ENCODE peak calls at places on chromosome 1, in seven cellular contexts. H, G, S, M, D, P and Z are unnamed samples.

GRCh38 chr1:226786550-226786949 is 47.5 kb upstream of the ITPKB start:
- DNase-seq in G (no peak), S (no peak), M (no peak), P (no peak), D (no peak), H (no peak), Z (peak; percentile 5)

GRCh38 chr1:9626201-9626608 is 25.3 kb upstream of the PIK3CD start:
- DNase-seq in M (no peak), P (no peak), D (no peak), H (no peak), S (no peak), G (no peak), Z (no peak)

GRCh38 chr1:43366179-43366578 is 1.6 kb downstream of the ELOVL1 start:
- DNase-seq in H (no peak), M (no peak), S (no peak), D (no peak), P (no peak), G (no peak), Z (no peak)

GRCh38 chr1:205662791-205663190 is 17.5 kb downstream of the SLC45A3 start:
- DNase-seq in M (no peak), G (no peak), S (no peak), H (no peak), D (no peak), P (no peak), Z (no peak)

GRCh38 chr1:183129921-183130675 is 56.0 kb upstream of the LAMC2 start:
- DNase-seq in P (no peak), M (no peak), H (no peak), G (no peak), S (no peak), D (no peak), Z (no peak)

GRCh38 chr1:197399691-197400521 is 131.9 kb downstream of the CRB1 start:
- DNase-seq in D (peak; percentile 77), G (peak; percentile 80), H (no peak), S (peak; percentile 69), P (no peak), M (no peak), Z (no peak)

GRCh38 chr1:85311818-85312217 is 35.4 kb upstream of the BCL10 start:
- DNase-seq in H (no peak), P (no peak), M (no peak), G (no peak), S (no peak), D (no peak), Z (no peak)

GRCh38 chr1:17314491-17314971 is 6.5 kb downstream of the PADI4 start:
- DNase-seq in M (no peak), G (peak; percentile 3), S (no peak), P (no peak), D (peak; percentile 43), H (no peak), Z (no peak)

GRCh38 chr1:156458181-156458503 is 42.4 kb downstream of the MEF2D start:
- DNase-seq in P (no peak), M (no peak), G (peak; percentile 39), D (peak; percentile 72), H (no peak), S (peak; percentile 58), Z (no peak)

GRCh38 chr1:53145942-53146708 is 3.7 kb upstream of the SLC1A7 start:
- DNase-seq in P (peak; percentile 99), H (no peak), G (peak; percentile 99), M (no peak), D (peak; percentile 100), S (peak; percentile 95), Z (peak; percentile 78)

GRCh38 chr1:18199462-18199861 is 91.9 kb downstream of the IGSF21 start:
- DNase-seq in S (no peak), G (no peak), D (no peak), P (no peak), M (no peak), H (no peak), Z (no peak)

GRCh38 chr1:66351913-66352312 is 182.0 kb upstream of the SGIP1 start:
- DNase-seq in S (no peak), G (no peak), P (no peak), D (no peak), H (peak; percentile 48), M (no peak), Z (no peak)

GRCh38 chr1:1088036-1088800 is 14.1 kb upstream of the RNF223 start:
- DNase-seq in P (no peak), H (no peak), D (no peak), S (no peak), G (no peak), M (no peak), Z (no peak)

GRCh38 chr1:179380299-179380698 is 14.5 kb downstream of the AXDND1 start:
- DNase-seq in G (no peak), H (no peak), M (no peak), S (no peak), P (no peak), D (no peak), Z (no peak)

GRCh38 chr1:159120317-159120716 is 43.8 kb upstream of the AIM2 start:
- DNase-seq in S (no peak), P (no peak), G (no peak), M (no peak), D (no peak), H (no peak), Z (no peak)

GRCh38 chr1:190464686-190465085 is 13.0 kb downstream of the BRINP3 start:
- DNase-seq in S (no peak), D (no peak), M (no peak), H (no peak), P (no peak), G (no peak), Z (no peak)

GRCh38 chr1:226001852-226002666 is 2.9 kb upstream of the SDE2 start:
- DNase-seq in H (peak; percentile 47), G (peak; percentile 89), P (no peak), S (peak; percentile 17), D (peak; percentile 18), M (peak; percentile 32), Z (peak; percentile 60)

GRCh38 chr1:241841661-241842060 is 6.3 kb upstream of the EXO1 start:
- DNase-seq in P (no peak), M (no peak), G (no peak), D (no peak), H (no peak), S (no peak), Z (no peak)

GRCh38 chr1:1891349-1892078 is 627 bp upstream of the GNB1 start:
- DNase-seq in G (peak; percentile 51), S (no peak), D (peak; percentile 47), H (peak; percentile 81), P (no peak), M (no peak), Z (no peak)

GRCh38 chr1:172208635-172209034 is 211.8 kb upstream of the C1orf105 start:
- DNase-seq in G (no peak), P (no peak), S (no peak), M (no peak), D (no peak), H (no peak), Z (no peak)
- H3K4me3 ChIP-seq in G (no peak overlapping the region), P (no peak overlapping the region), S (no peak overlapping the region), M (no peak overlapping the region), D (no peak overlapping the region), H (no peak overlapping the region), Z (no peak overlapping the region)

DNA sequence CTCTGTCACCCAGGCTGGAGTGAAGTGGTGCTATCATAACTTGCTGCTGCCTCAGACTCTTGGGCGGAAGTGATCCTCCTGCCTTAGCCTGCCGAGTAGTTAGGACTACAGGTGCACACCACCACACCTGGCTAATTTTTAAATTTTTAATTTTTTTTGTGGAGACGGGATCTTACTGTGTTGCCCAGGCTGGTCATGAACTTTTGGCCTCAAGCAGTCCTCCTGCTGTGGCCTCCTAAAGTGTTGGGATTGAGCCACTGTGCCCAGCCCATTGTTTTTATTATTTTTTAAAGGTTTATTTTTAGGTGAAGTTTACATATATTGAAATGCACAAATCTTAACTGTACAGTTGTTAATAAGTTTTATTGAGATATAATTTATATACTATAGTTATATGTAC is 3.2 kb downstream of the MTF2 start:
- DNase-seq in D (no peak), M (no peak), G (no peak), H (no peak), S (no peak), P (no peak), Z (no peak)
- H3K4me3 ChIP-seq in D (no peak overlapping the region), M (no peak overlapping the region), G (no peak overlapping the region), H (no peak overlapping the region), S (no peak overlapping the region), P (no peak overlapping the region), Z (no peak overlapping the region)

DNA sequence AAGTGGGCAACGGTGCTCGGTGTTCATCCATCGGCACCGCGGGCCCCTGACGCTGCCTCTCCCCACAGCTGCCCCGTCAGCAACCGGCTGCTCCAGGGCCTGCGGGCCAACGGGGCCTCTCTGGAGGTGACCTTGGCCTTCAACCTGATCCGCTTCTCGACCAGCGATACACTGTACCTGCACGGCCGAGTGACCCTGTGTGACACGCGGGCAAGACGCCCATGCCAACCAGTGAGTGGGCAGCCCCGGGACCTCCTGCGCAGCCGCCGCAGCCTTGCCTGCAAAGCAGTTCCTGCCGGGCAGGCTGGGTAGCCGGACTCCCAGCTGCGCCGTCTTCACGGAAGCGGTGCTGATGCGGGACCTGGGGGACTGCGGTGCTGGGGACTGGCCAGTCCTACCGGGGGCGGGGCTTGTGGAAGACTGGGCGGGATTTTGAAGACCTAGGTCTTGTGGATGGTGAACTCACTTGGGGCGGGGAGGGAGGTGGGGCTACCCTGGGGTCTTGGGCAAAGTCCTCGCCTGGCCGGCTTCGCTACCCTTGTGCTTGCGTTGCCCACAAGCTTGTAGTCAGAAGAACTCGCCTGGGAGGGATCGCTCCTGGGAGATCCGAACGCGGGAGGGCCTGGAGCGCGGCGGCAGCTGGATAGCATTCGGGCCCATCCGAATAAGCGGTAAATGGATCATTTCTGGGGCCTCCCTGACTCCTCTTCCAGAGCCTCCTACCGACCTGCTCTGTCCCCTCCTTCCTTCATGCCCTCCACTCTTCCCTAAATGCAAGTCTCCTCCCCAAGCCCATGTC is 8.8 kb upstream of the CEP85 start:
- DNase-seq in S (no peak), D (peak; percentile 38), H (peak; percentile 35), M (no peak), G (peak; percentile 38), P (no peak), Z (no peak)
- H3K4me3 ChIP-seq in S (no peak overlapping the region), D (peak overlapping the region; percentile 56), H (peak overlapping the region; percentile 40), M (peak overlapping the region; percentile 37), G (peak overlapping the region; percentile 51), P (peak overlapping the region; percentile 43), Z (peak overlapping the region; percentile 56)

GRCh38 chr1:115138973-115139372 is 49.7 kb upstream of the TSPAN2 start:
- DNase-seq in P (peak; percentile 84), S (peak; percentile 90), H (peak; percentile 31), M (peak; percentile 16), G (peak; percentile 97), D (peak; percentile 97), Z (peak; percentile 60)

GRCh38 chr1:115140442-115141144 is 51.3 kb upstream of the TSPAN2 start:
- DNase-seq in S (no peak), P (no peak), D (no peak), M (no peak), H (no peak), G (no peak), Z (no peak)

GRCh38 chr1:115141145-115141454 is 51.8 kb upstream of the TSPAN2 start:
- DNase-seq in S (no peak), H (no peak), G (no peak), D (no peak), M (no peak), P (no peak), Z (no peak)

GRCh38 chr1:115138271-115138670 is 49.0 kb upstream of the TSPAN2 start:
- DNase-seq in G (no peak), S (no peak), M (no peak), H (no peak), D (no peak), P (no peak), Z (no peak)

GRCh38 chr1:115139381-115139780 is 50.1 kb upstream of the TSPAN2 start:
- DNase-seq in M (no peak), D (no peak), H (no peak), G (no peak), P (no peak), S (no peak), Z (no peak)
- H3K4me3 ChIP-seq in M (no peak overlapping the region), D (no peak overlapping the region), H (no peak overlapping the region), G (no peak overlapping the region), P (no peak overlapping the region), S (no peak overlapping the region), Z (no peak overlapping the region)